ENCODE peak calls at places on chromosome 16, in seven cellular contexts. F, I, N, C, G, U and K are unnamed samples.

GRCh38 chr16:80733366-80733901 is 71.0 kb downstream of the CDYL2 start:
- DNase-seq in N (no peak), F (no peak), I (no peak), C (no peak), G (no peak), U (no peak), K (no peak)

GRCh38 chr16:13307861-13308260 is 406.5 kb downstream of the SHISA9 start:
- DNase-seq in G (no peak), N (no peak), U (no peak), C (no peak), F (no peak), I (no peak), K (no peak)

GRCh38 chr16:81224836-81225235 is 13.7 kb upstream of the BCO1 start:
- DNase-seq in N (no peak), I (no peak), F (no peak), U (no peak), C (no peak), G (no peak), K (no peak)

GRCh38 chr16:55710466-55710865 is 54.7 kb downstream of the SLC6A2 start:
- DNase-seq in F (no peak), N (no peak), U (no peak), G (peak), I (no peak), C (no peak), K (no peak)

GRCh38 chr16:51048544-51048943 is 102.5 kb downstream of the SALL1 start:
- DNase-seq in N (no peak), C (no peak), F (peak), G (no peak), U (no peak), I (no peak), K (no peak)

GRCh38 chr16:85461814-85462404 is 151.2 kb upstream of the GSE1 start:
- DNase-seq in U (no peak), I (no peak), F (no peak), G (no peak), C (no peak), N (no peak), K (no peak)

GRCh38 chr16:12379318-12379717 is 402.8 kb downstream of the SNX29 start:
- DNase-seq in I (no peak), N (no peak), G (no peak), U (no peak), F (no peak), C (no peak), K (no peak)

GRCh38 chr16:21638573-21638975 is 13.8 kb downstream of the IGSF6 start:
- DNase-seq in F (no peak), U (no peak), I (no peak), N (no peak), G (no peak), C (no peak), K (peak)

GRCh38 chr16:53744449-53744848 is 40.5 kb downstream of the FTO start:
- DNase-seq in N (no peak), C (no peak), G (peak), I (no peak), F (no peak), U (no peak), K (peak)

GRCh38 chr16:58280846-58281301 is 14.0 kb downstream of the PRSS54 start:
- DNase-seq in I (no peak), G (no peak), F (no peak), C (no peak), N (no peak), U (no peak), K (no peak)